ENCODE peak calls at places on chromosomes 13 and 19, in seven cellular contexts. I is Caco-2; A is pancreas; U is T-cell; N is left cardiac atrium; R is CD8-positive, alpha-beta T cell; H is HFFc6. F is an unnamed sample.

GRCh38 chr19:1791879-1792278 is 20.2 kb downstream of the ATP8B3 start:
- DNase-seq in A (no peak), R (no peak), H (no peak), U (no peak), I (no peak), N (no peak), F (no peak)

GRCh38 chr13:87123987-87124784 is 547.0 kb upstream of the SLITRK5 start:
- DNase-seq in U (no peak), R (no peak), I (peak; percentile 45), N (no peak), A (no peak), H (peak; percentile 4), F (no peak)

GRCh38 chr19:6393982-6394412 is 1.0 kb upstream of the GTF2F1 start:
- DNase-seq in A (no peak), U (peak; percentile 56), H (no peak), I (no peak), R (peak; percentile 55), N (no peak), F (no peak)

GRCh38 chr19:54164369-54165068 is 5.0 kb upstream of the LENG1 start:
- DNase-seq in U (peak; percentile 28), R (peak; percentile 43), H (no peak), I (peak; percentile 71), N (no peak), A (peak; percentile 79), F (no peak)

GRCh38 chr13:39130298-39130697 is 92.0 kb downstream of the NHLRC3 start:
- DNase-seq in R (no peak), N (no peak), H (no peak), I (no peak), U (no peak), A (no peak), F (no peak)

GRCh38 chr19:49506575-49507105 is 5.8 kb upstream of the FCGRT start:
- DNase-seq in A (peak; percentile 78), U (peak; percentile 67), N (peak; percentile 46), I (peak; percentile 84), R (peak; percentile 68), H (no peak), F (no peak)

GRCh38 chr19:32318884-32319520 is 26.4 kb upstream of the ZNF507 start:
- DNase-seq in N (no peak), U (no peak), A (no peak), I (peak; percentile 57), R (no peak), H (no peak), F (no peak)

GRCh38 chr19:40465025-40465780 is at the start of gene BLVRB:
- DNase-seq in R (no peak), H (peak; percentile 57), A (no peak), U (no peak), N (no peak), I (peak; percentile 51), F (peak; percentile 94)

GRCh38 chr13:77509221-77509620 is 26.3 kb upstream of the SCEL start:
- DNase-seq in U (no peak), I (no peak), R (no peak), N (no peak), H (no peak), A (no peak), F (no peak)

GRCh38 chr19:19866599-19867248 is 1.0 kb downstream of the ZNF253 start:
- DNase-seq in U (peak; percentile 24), A (peak; percentile 23), R (peak; percentile 25), H (no peak), N (peak; percentile 45), I (no peak), F (no peak)

GRCh38 chr19:18514800-18515682 is 6.8 kb downstream of the ELL start:
- DNase-seq in I (peak; percentile 91), U (peak; percentile 34), H (peak; percentile 32), R (no peak), N (peak; percentile 81), A (peak; percentile 63), F (no peak)

GRCh38 chr13:91576590-91576989 is 178.2 kb downstream of the GPC5 start:
- DNase-seq in A (no peak), I (no peak), R (no peak), U (no peak), H (no peak), N (no peak), F (no peak)

GRCh38 chr19:55579766-55580621 is 654 bp downstream of the ZNF579 start:
- DNase-seq in H (no peak), U (no peak), I (no peak), N (no peak), R (no peak), A (peak; percentile 40), F (no peak)

GRCh38 chr19:7524992-7525739 is 2.7 kb downstream of the MCOLN1 start:
- DNase-seq in I (no peak), N (no peak), U (no peak), R (no peak), A (no peak), H (no peak), F (no peak)

GRCh38 chr19:39032164-39032918 is at the start of gene FBXO27:
- DNase-seq in H (no peak), N (peak; percentile 52), I (peak; percentile 44), A (no peak), U (no peak), R (no peak), F (no peak)

F was measured in vagina.